ENCODE peak calls at places on chromosome 12, in six cellular contexts. Y is tibial artery, R is colonic mucosa, A is psoas muscle, D is astrocyte of the spinal cord, B is GM23248. L is an unnamed sample.

GRCh38 chr12:2179953-2180736 is 127.4 kb downstream of the CACNA1C start:
- DNase-seq in Y (peak; percentile 93), R (peak; percentile 39), A (peak; percentile 75), D (peak; percentile 93), B (peak; percentile 99), L (peak; percentile 94)

GRCh38 chr12:45415393-45415817 is 199.5 kb downstream of the ANO6 start:
- DNase-seq in Y (peak; percentile 87), R (no peak), A (peak; percentile 83), D (peak; percentile 98), B (peak; percentile 100), L (peak; percentile 99)

GRCh38 chr12:6614513-6615177 is 7.5 kb upstream of the CHD4 start:
- DNase-seq in Y (no peak), R (peak; percentile 61), A (no peak), D (peak; percentile 14), B (peak; percentile 42), L (peak; percentile 33)

GRCh38 chr12:109139360-109139759 is 23.0 kb downstream of the ACACB start:
- DNase-seq in Y (peak; percentile 25), R (no peak), A (no peak), D (no peak), B (no peak), L (no peak)

GRCh38 chr12:41794341-41794740 is 350.3 kb downstream of the GXYLT1 start:
- DNase-seq in Y (no peak), R (no peak), A (no peak), D (no peak), B (no peak), L (no peak)

GRCh38 chr12:19959353-19959752 is 409.0 kb upstream of the PDE3A start:
- DNase-seq in Y (no peak), R (no peak), A (no peak), D (no peak), B (peak; percentile 44), L (no peak)

GRCh38 chr12:2853626-2854025 is 3.2 kb downstream of the TEX52 start:
- DNase-seq in Y (peak; percentile 88), R (peak; percentile 76), A (peak; percentile 91), D (peak; percentile 71), B (peak; percentile 92), L (peak; percentile 67)

GRCh38 chr12:120944645-120945217 is 33.6 kb upstream of the HNF1A start:
- DNase-seq in Y (no peak), R (peak; percentile 83), A (peak; percentile 58), D (peak; percentile 23), B (peak; percentile 60), L (peak; percentile 63)

GRCh38 chr12:113196996-113197395 is 11.5 kb downstream of the RITA1 start:
- DNase-seq in Y (peak; percentile 87), R (peak; percentile 79), A (peak; percentile 73), D (peak; percentile 76), B (peak; percentile 89), L (peak; percentile 73)

GRCh38 chr12:55723516-55724225 is 3.5 kb downstream of the RDH5 start:
- DNase-seq in Y (no peak), R (no peak), A (peak; percentile 50), D (no peak), B (peak; percentile 23), L (no peak)

GRCh38 chr12:124094188-124094587 is 121.2 kb downstream of the ZNF664 start:
- DNase-seq in Y (no peak), R (no peak), A (no peak), D (no peak), B (no peak), L (no peak)

GRCh38 chr12:2058837-2059236 is 6.0 kb downstream of the CACNA1C start:
- DNase-seq in Y (no peak), R (no peak), A (no peak), D (no peak), B (no peak), L (no peak)

GRCh38 chr12:76586764-76587395 is 27.3 kb upstream of the OSBPL8 start:
- DNase-seq in Y (no peak), R (peak; percentile 32), A (no peak), D (peak; percentile 66), B (peak; percentile 76), L (no peak)

GRCh38 chr12:613996-614726 is 49.1 kb downstream of the NINJ2 start:
- DNase-seq in Y (peak; percentile 11), R (no peak), A (no peak), D (peak; percentile 23), B (peak; percentile 16), L (peak; percentile 33)

GRCh38 chr12:57759360-57759980 is 4.6 kb downstream of the MARCHF9 start:
- DNase-seq in Y (no peak), R (no peak), A (no peak), D (no peak), B (peak; percentile 46), L (no peak)

GRCh38 chr12:3123729-3124128 is 46.5 kb downstream of the TSPAN9 start:
- DNase-seq in Y (no peak), R (no peak), A (no peak), D (peak; percentile 39), B (peak; percentile 60), L (no peak)

GRCh38 chr12:121184984-121185894 is 24.7 kb upstream of the P2RX4 start:
- DNase-seq in Y (no peak), R (no peak), A (no peak), D (no peak), B (no peak), L (no peak)

GRCh38 chr12:50647479-50647878 is 116.4 kb upstream of the ATF1 start:
- DNase-seq in Y (no peak), R (no peak), A (no peak), D (peak; percentile 25), B (peak; percentile 52), L (peak; percentile 12)

GRCh38 chr12:11652351-11653040 is 3.0 kb downstream of the ETV6 start:
- DNase-seq in Y (no peak), R (peak; percentile 61), A (no peak), D (peak; percentile 74), B (peak; percentile 73), L (peak; percentile 56)
- H3K4me3 ChIP-seq in Y (peak overlapping the region; percentile 88), R (peak overlapping the region; percentile 67), A (peak overlapping the region; percentile 89), D (peak overlapping the region; percentile 96), B (peak overlapping the region; percentile 100), L (peak overlapping the region; percentile 70)

GRCh38 chr12:104133861-104134260 is 4.1 kb downstream of the NFYB start:
- DNase-seq in Y (no peak), R (no peak), A (no peak), D (peak; percentile 14), B (peak; percentile 27), L (peak; percentile 61)

GRCh38 chr12:104132351-104132956 is 5.6 kb downstream of the NFYB start:
- DNase-seq in Y (no peak), R (no peak), A (no peak), D (no peak), B (no peak), L (no peak)

GRCh38 chr12:104131609-104132008 is 6.4 kb downstream of the NFYB start:
- DNase-seq in Y (no peak), R (no peak), A (no peak), D (no peak), B (no peak), L (no peak)

GRCh38 chr12:104134882-104135281 is 3.1 kb downstream of the NFYB start:
- DNase-seq in Y (no peak), R (no peak), A (no peak), D (no peak), B (no peak), L (no peak)

DNA sequence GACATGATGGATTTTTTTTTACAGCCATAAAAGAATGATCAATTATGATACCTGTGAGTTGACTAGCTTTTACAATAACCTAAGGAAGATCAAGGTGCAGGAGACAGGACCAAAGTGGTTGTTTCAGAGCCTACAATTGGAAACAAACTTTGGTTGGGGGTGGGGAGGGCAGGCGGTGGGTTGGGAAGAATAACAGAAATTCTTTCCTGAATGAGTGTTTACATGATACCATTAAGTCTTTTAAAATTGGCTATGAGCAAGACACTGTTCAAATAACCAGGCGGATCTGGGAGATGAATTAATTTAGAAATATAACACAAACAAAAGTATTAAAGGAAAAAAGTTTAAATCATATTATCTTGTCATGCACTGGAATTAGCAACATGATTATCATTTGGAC is 7.2 kb downstream of the NFYB start:
- DNase-seq in Y (no peak), R (no peak), A (no peak), D (peak; percentile 12), B (no peak), L (no peak)
- H3K4me3 ChIP-seq in Y (no peak overlapping the region), R (no peak overlapping the region), A (no peak overlapping the region), D (no peak overlapping the region), B (no peak overlapping the region), L (no peak overlapping the region)

DNA sequence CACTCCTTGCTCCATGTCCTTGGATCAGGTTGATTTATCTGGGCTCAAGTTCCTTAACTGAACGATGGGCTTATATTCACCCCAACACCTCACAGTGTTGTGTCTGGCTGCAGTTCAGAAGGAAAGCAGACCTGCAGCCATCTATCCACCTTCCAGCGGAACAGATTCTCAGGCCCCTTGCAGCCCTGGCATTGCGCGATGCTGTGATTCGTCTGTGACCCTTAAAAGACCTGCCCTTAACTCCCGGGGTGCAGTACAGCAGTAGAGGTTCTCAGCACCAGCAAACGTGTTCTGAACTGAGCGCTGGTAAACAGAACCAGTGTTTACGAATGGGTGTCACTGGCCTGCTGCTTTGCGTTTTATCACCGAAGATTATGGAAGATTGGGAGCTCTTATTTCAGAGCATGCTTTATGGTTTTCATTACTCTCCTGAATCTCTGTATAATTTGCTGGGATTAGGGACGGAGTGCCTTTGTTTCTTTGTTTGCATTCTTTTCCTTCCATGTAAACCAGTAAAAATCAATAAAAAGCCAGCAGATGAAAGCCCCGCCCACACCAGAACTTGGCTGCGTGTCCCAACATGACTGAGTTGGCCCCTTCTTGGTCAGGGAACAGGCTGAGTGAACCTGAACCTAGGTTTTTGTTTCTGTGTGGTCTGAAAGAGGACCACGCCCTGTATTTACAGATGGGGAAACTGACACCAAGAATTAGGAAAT is 286.7 kb upstream of the CRY1 start:
- DNase-seq in Y (no peak), R (peak; percentile 26), A (no peak), D (peak; percentile 55), B (peak; percentile 69), L (peak; percentile 78)
- H3K4me3 ChIP-seq in Y (no peak overlapping the region), R (no peak overlapping the region), A (no peak overlapping the region), D (no peak overlapping the region), B (peak overlapping the region; percentile 24), L (peak overlapping the region; percentile 2)

GRCh38 chr12:10131101-10131632 is 1.2 kb upstream of the CLEC7A start:
- DNase-seq in Y (no peak), R (no peak), A (no peak), D (no peak), B (no peak), L (no peak)

GRCh38 chr12:10126401-10126800 is 3.6 kb downstream of the CLEC7A start:
- DNase-seq in Y (no peak), R (no peak), A (no peak), D (no peak), B (no peak), L (no peak)

GRCh38 chr12:10132971-10133370 is 3.0 kb upstream of the CLEC7A start:
- DNase-seq in Y (no peak), R (no peak), A (no peak), D (no peak), B (no peak), L (no peak)

GRCh38 chr12:10128687-10129086 is 1.3 kb downstream of the CLEC7A start:
- DNase-seq in Y (no peak), R (no peak), A (no peak), D (no peak), B (peak; percentile 23), L (no peak)

DNA sequence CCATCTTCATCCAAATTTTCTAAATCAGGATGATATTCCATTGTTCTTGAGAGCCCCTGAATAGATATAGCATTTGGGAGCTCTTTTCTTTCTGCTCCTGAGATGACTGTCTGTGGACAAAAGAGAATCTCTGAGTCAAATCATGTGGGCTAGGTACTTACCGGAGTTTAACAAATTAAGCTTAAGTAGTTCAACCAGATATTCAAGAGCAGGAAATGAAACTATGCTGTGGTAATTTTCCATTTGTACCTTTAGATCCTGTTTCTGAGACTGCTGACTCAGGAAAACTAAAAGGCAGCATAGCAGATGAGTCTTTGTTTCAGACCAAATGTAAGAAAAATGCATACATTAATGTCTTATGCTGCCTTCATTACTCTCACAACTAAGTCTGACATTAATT is at the start of gene CLEC7A:
- DNase-seq in Y (no peak), R (no peak), A (no peak), D (no peak), B (no peak), L (no peak)
- H3K4me3 ChIP-seq in Y (peak within 1 kb of the TSS; percentile 27), R (no peak within 1 kb of the TSS), A (peak within 1 kb of the TSS; percentile 15), D (no peak within 1 kb of the TSS), B (no peak within 1 kb of the TSS), L (no peak within 1 kb of the TSS)

L was measured in foreskin fibroblast.